ENCODE peak calls at places on chromosome 19, in nine cellular contexts. One of them, this sample, is unnamed.

GRCh38 chr19:15115080-15115479 is 7.9 kb downstream of the SYDE1 start:
- DNase-seq in brain microvascular endothelial cell: peak; percentile 35
- DNase-seq in thoracic aorta: no peak
- DNase-seq in lower lobe of right lung: no peak
- DNase-seq in GM23248: no peak
- DNase-seq in psoas muscle: peak; percentile 90
- DNase-seq in right atrium auricular region: peak; percentile 80
- DNase-seq in left ventricle myocardium inferior: peak; percentile 90
- DNase-seq in ovary: peak; percentile 76
- DNase-seq in this sample: peak; percentile 64

GRCh38 chr19:872266-872951 is 12.9 kb downstream of the CFD start:
- DNase-seq in right atrium auricular region: no peak
- DNase-seq in left ventricle myocardium inferior: peak; percentile 75
- DNase-seq in GM23248: peak; percentile 72
- DNase-seq in psoas muscle: peak; percentile 84
- DNase-seq in thoracic aorta: no peak
- DNase-seq in brain microvascular endothelial cell: no peak
- DNase-seq in ovary: peak; percentile 63
- DNase-seq in lower lobe of right lung: peak; percentile 88
- DNase-seq in this sample: peak; percentile 81

GRCh38 chr19:31160346-31160926 is 188.8 kb downstream of the TSHZ3 start:
- DNase-seq in right atrium auricular region: no peak
- DNase-seq in ovary: no peak
- DNase-seq in left ventricle myocardium inferior: no peak
- DNase-seq in psoas muscle: no peak
- DNase-seq in GM23248: peak; percentile 40
- DNase-seq in thoracic aorta: no peak
- DNase-seq in lower lobe of right lung: no peak
- DNase-seq in brain microvascular endothelial cell: peak; percentile 30
- DNase-seq in this sample: no peak

GRCh38 chr19:47663435-47663910 is 49.7 kb upstream of the EHD2 start:
- DNase-seq in GM23248: peak; percentile 92
- DNase-seq in psoas muscle: no peak
- DNase-seq in ovary: no peak
- DNase-seq in right atrium auricular region: no peak
- DNase-seq in thoracic aorta: no peak
- DNase-seq in left ventricle myocardium inferior: no peak
- DNase-seq in lower lobe of right lung: no peak
- DNase-seq in brain microvascular endothelial cell: peak; percentile 86
- DNase-seq in this sample: no peak

GRCh38 chr19:10871711-10872550 is 578 bp downstream of the CARM1 start:
- DNase-seq in brain microvascular endothelial cell: no peak
- DNase-seq in left ventricle myocardium inferior: peak; percentile 52
- DNase-seq in thoracic aorta: no peak
- DNase-seq in GM23248: peak; percentile 62
- DNase-seq in lower lobe of right lung: peak; percentile 71
- DNase-seq in psoas muscle: peak; percentile 81
- DNase-seq in ovary: peak; percentile 56
- DNase-seq in right atrium auricular region: no peak
- DNase-seq in this sample: peak; percentile 37

GRCh38 chr19:8149261-8150094 is at the start of gene FBN3:
- DNase-seq in ovary: no peak
- DNase-seq in thoracic aorta: no peak
- DNase-seq in left ventricle myocardium inferior: no peak
- DNase-seq in right atrium auricular region: no peak
- DNase-seq in psoas muscle: no peak
- DNase-seq in GM23248: no peak
- DNase-seq in lower lobe of right lung: no peak
- DNase-seq in brain microvascular endothelial cell: no peak
- DNase-seq in this sample: no peak

GRCh38 chr19:5607318-5608270 is 15.0 kb downstream of the SAFB2 start:
- DNase-seq in GM23248: no peak
- DNase-seq in ovary: no peak
- DNase-seq in left ventricle myocardium inferior: no peak
- DNase-seq in lower lobe of right lung: no peak
- DNase-seq in right atrium auricular region: no peak
- DNase-seq in psoas muscle: peak; percentile 27
- DNase-seq in thoracic aorta: no peak
- DNase-seq in brain microvascular endothelial cell: no peak
- DNase-seq in this sample: no peak

GRCh38 chr19:8262431-8262830 is 45.7 kb downstream of the CD320 start:
- DNase-seq in lower lobe of right lung: no peak
- DNase-seq in psoas muscle: peak; percentile 4
- DNase-seq in GM23248: no peak
- DNase-seq in brain microvascular endothelial cell: no peak
- DNase-seq in right atrium auricular region: no peak
- DNase-seq in thoracic aorta: no peak
- DNase-seq in ovary: no peak
- DNase-seq in left ventricle myocardium inferior: no peak
- DNase-seq in this sample: peak; percentile 12

GRCh38 chr19:57559008-57559403 is 657 bp downstream of the ZNF550 start:
- DNase-seq in ovary: no peak
- DNase-seq in right atrium auricular region: no peak
- DNase-seq in lower lobe of right lung: peak; percentile 43
- DNase-seq in psoas muscle: no peak
- DNase-seq in left ventricle myocardium inferior: peak; percentile 18
- DNase-seq in thoracic aorta: no peak
- DNase-seq in brain microvascular endothelial cell: peak; percentile 4
- DNase-seq in GM23248: peak; percentile 58
- DNase-seq in this sample: peak; percentile 31

GRCh38 chr19:2974342-2974932 is 2.9 kb upstream of the TLE6 start:
- DNase-seq in GM23248: peak; percentile 21
- DNase-seq in lower lobe of right lung: peak; percentile 64
- DNase-seq in thoracic aorta: no peak
- DNase-seq in left ventricle myocardium inferior: peak; percentile 50
- DNase-seq in right atrium auricular region: peak; percentile 91
- DNase-seq in brain microvascular endothelial cell: peak; percentile 32
- DNase-seq in psoas muscle: peak; percentile 69
- DNase-seq in ovary: peak; percentile 26
- DNase-seq in this sample: peak; percentile 92

GRCh38 chr19:55598719-55599467 is 424 bp downstream of the FIZ1 start:
- DNase-seq in brain microvascular endothelial cell: peak; percentile 94
- DNase-seq in ovary: peak; percentile 93
- DNase-seq in GM23248: peak; percentile 95
- DNase-seq in thoracic aorta: peak; percentile 85
- DNase-seq in psoas muscle: peak; percentile 97
- DNase-seq in left ventricle myocardium inferior: peak; percentile 90
- DNase-seq in right atrium auricular region: peak; percentile 92
- DNase-seq in lower lobe of right lung: peak; percentile 93
- DNase-seq in this sample: peak; percentile 95

GRCh38 chr19:33685541-33685940 is 63.8 kb downstream of the CHST8 start:
- DNase-seq in GM23248: no peak
- DNase-seq in psoas muscle: no peak
- DNase-seq in ovary: no peak
- DNase-seq in thoracic aorta: no peak
- DNase-seq in left ventricle myocardium inferior: no peak
- DNase-seq in lower lobe of right lung: no peak
- DNase-seq in right atrium auricular region: no peak
- DNase-seq in brain microvascular endothelial cell: no peak
- DNase-seq in this sample: no peak
- H3K27ac ChIP-seq in GM23248: no peak overlapping the region
- H3K27ac ChIP-seq in psoas muscle: no peak overlapping the region
- H3K27ac ChIP-seq in ovary: no peak overlapping the region
- H3K27ac ChIP-seq in thoracic aorta: no peak overlapping the region
- H3K27ac ChIP-seq in left ventricle myocardium inferior: no peak overlapping the region
- H3K27ac ChIP-seq in lower lobe of right lung: no peak overlapping the region
- H3K27ac ChIP-seq in right atrium auricular region: no peak overlapping the region
- H3K27ac ChIP-seq in brain microvascular endothelial cell: no peak overlapping the region
- H3K27ac ChIP-seq in this sample: no peak overlapping the region

GRCh38 chr19:50377051-50377441 is 789 bp downstream of the NR1H2 start:
- DNase-seq in ovary: peak; percentile 46
- DNase-seq in lower lobe of right lung: no peak
- DNase-seq in thoracic aorta: no peak
- DNase-seq in right atrium auricular region: no peak
- DNase-seq in psoas muscle: peak; percentile 68
- DNase-seq in GM23248: peak; percentile 36
- DNase-seq in brain microvascular endothelial cell: no peak
- DNase-seq in left ventricle myocardium inferior: no peak
- DNase-seq in this sample: peak; percentile 51
- H3K4me3 ChIP-seq in ovary: peak overlapping the region; percentile 79
- H3K4me3 ChIP-seq in lower lobe of right lung: no peak overlapping the region
- H3K4me3 ChIP-seq in thoracic aorta: peak overlapping the region; percentile 99
- H3K4me3 ChIP-seq in right atrium auricular region: peak overlapping the region; percentile 95
- H3K4me3 ChIP-seq in psoas muscle: peak overlapping the region; percentile 91
- H3K4me3 ChIP-seq in GM23248: peak overlapping the region; percentile 27
- H3K4me3 ChIP-seq in brain microvascular endothelial cell: peak overlapping the region; percentile 37
- H3K4me3 ChIP-seq in left ventricle myocardium inferior: peak overlapping the region; percentile 99
- H3K4me3 ChIP-seq in this sample: peak overlapping the region; percentile 100

DNA sequence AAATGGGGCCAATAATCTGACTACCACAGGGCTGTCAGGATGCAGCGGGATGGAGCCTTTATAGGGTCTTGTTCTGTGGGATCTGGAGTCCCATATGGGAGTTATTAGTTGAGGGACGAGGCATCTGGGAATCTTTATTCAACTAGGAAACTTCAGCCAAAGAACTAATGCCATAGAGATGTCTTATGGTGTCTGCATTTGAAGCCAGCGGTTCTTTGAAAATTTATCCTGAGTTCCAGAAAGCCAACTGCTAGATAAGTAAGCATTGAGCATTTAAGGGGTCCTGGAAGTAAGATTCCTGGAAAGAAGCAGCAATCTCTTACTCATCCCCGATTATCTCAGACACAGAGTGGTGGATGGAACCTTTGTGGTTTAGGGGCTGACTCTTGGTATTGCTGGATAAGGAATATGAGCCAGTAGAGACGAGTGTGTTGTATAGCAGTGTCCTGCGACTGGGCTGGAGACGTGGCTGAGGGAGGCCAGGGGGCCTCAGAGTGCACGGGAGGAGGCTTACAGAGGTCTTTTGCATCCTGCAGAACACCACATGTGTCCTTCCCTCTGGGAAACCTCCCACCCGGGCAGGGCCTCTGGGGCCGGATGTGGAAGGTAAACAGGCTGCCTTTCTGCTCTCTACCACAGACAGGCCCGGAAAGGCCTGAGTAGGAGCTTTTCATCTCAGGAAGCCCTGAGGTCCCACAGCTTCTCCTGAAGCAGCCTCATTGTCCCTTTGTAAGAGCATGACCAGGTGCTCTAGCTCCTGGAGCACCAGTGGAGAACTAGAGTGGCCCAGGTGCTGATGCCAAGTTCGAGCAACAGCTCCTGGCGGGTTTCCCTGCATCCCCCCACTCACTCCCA is 28.8 kb downstream of the ACTN4 start:
- DNase-seq in GM23248: peak; percentile 59
- DNase-seq in psoas muscle: peak; percentile 63
- DNase-seq in left ventricle myocardium inferior: no peak
- DNase-seq in lower lobe of right lung: no peak
- DNase-seq in brain microvascular endothelial cell: peak; percentile 68
- DNase-seq in right atrium auricular region: no peak
- DNase-seq in thoracic aorta: no peak
- DNase-seq in ovary: peak; percentile 57
- DNase-seq in this sample: no peak
- H3K27ac ChIP-seq in GM23248: peak overlapping the region; percentile 56
- H3K27ac ChIP-seq in psoas muscle: peak overlapping the region; percentile 98
- H3K27ac ChIP-seq in left ventricle myocardium inferior: peak overlapping the region; percentile 91
- H3K27ac ChIP-seq in lower lobe of right lung: peak overlapping the region; percentile 73
- H3K27ac ChIP-seq in brain microvascular endothelial cell: peak overlapping the region; percentile 66
- H3K27ac ChIP-seq in right atrium auricular region: peak overlapping the region; percentile 90
- H3K27ac ChIP-seq in thoracic aorta: peak overlapping the region; percentile 94
- H3K27ac ChIP-seq in ovary: peak overlapping the region; percentile 8
- H3K27ac ChIP-seq in this sample: no peak overlapping the region

GRCh38 chr19:46347572-46347883 is 641 bp downstream of the PPP5C start:
- DNase-seq in brain microvascular endothelial cell: no peak
- DNase-seq in psoas muscle: no peak
- DNase-seq in right atrium auricular region: no peak
- DNase-seq in GM23248: no peak
- DNase-seq in ovary: no peak
- DNase-seq in left ventricle myocardium inferior: no peak
- DNase-seq in thoracic aorta: no peak
- DNase-seq in lower lobe of right lung: no peak
- DNase-seq in this sample: no peak
- H3K4me3 ChIP-seq in brain microvascular endothelial cell: peak overlapping the region; percentile 99
- H3K4me3 ChIP-seq in psoas muscle: peak overlapping the region; percentile 100
- H3K4me3 ChIP-seq in right atrium auricular region: peak overlapping the region; percentile 97
- H3K4me3 ChIP-seq in GM23248: peak overlapping the region; percentile 98
- H3K4me3 ChIP-seq in ovary: peak overlapping the region; percentile 94
- H3K4me3 ChIP-seq in left ventricle myocardium inferior: peak overlapping the region; percentile 100
- H3K4me3 ChIP-seq in thoracic aorta: peak overlapping the region; percentile 99
- H3K4me3 ChIP-seq in lower lobe of right lung: peak overlapping the region; percentile 100
- H3K4me3 ChIP-seq in this sample: peak overlapping the region; percentile 98

GRCh38 chr19:45637890-45638667 is 1.1 kb downstream of the EML2 start:
- DNase-seq in thoracic aorta: no peak
- DNase-seq in left ventricle myocardium inferior: no peak
- DNase-seq in ovary: no peak
- DNase-seq in right atrium auricular region: no peak
- DNase-seq in psoas muscle: no peak
- DNase-seq in GM23248: peak; percentile 55
- DNase-seq in brain microvascular endothelial cell: peak; percentile 37
- DNase-seq in lower lobe of right lung: no peak
- DNase-seq in this sample: peak; percentile 44
- H3K27ac ChIP-seq in thoracic aorta: peak overlapping the region; percentile 37
- H3K27ac ChIP-seq in left ventricle myocardium inferior: no peak overlapping the region
- H3K27ac ChIP-seq in ovary: no peak overlapping the region
- H3K27ac ChIP-seq in right atrium auricular region: no peak overlapping the region
- H3K27ac ChIP-seq in psoas muscle: peak overlapping the region; percentile 47
- H3K27ac ChIP-seq in GM23248: no peak overlapping the region
- H3K27ac ChIP-seq in brain microvascular endothelial cell: no peak overlapping the region
- H3K27ac ChIP-seq in lower lobe of right lung: no peak overlapping the region
- H3K27ac ChIP-seq in this sample: no peak overlapping the region

GRCh38 chr19:48946789-48947542 is 7.7 kb upstream of the BAX start:
- DNase-seq in thoracic aorta: no peak
- DNase-seq in ovary: no peak
- DNase-seq in lower lobe of right lung: no peak
- DNase-seq in GM23248: no peak
- DNase-seq in brain microvascular endothelial cell: no peak
- DNase-seq in left ventricle myocardium inferior: no peak
- DNase-seq in right atrium auricular region: no peak
- DNase-seq in psoas muscle: no peak
- DNase-seq in this sample: no peak
- H3K4me3 ChIP-seq in thoracic aorta: no peak overlapping the region
- H3K4me3 ChIP-seq in ovary: no peak overlapping the region
- H3K4me3 ChIP-seq in lower lobe of right lung: no peak overlapping the region
- H3K4me3 ChIP-seq in GM23248: no peak overlapping the region
- H3K4me3 ChIP-seq in brain microvascular endothelial cell: no peak overlapping the region
- H3K4me3 ChIP-seq in left ventricle myocardium inferior: no peak overlapping the region
- H3K4me3 ChIP-seq in right atrium auricular region: no peak overlapping the region
- H3K4me3 ChIP-seq in psoas muscle: no peak overlapping the region
- H3K4me3 ChIP-seq in this sample: no peak overlapping the region

DNA sequence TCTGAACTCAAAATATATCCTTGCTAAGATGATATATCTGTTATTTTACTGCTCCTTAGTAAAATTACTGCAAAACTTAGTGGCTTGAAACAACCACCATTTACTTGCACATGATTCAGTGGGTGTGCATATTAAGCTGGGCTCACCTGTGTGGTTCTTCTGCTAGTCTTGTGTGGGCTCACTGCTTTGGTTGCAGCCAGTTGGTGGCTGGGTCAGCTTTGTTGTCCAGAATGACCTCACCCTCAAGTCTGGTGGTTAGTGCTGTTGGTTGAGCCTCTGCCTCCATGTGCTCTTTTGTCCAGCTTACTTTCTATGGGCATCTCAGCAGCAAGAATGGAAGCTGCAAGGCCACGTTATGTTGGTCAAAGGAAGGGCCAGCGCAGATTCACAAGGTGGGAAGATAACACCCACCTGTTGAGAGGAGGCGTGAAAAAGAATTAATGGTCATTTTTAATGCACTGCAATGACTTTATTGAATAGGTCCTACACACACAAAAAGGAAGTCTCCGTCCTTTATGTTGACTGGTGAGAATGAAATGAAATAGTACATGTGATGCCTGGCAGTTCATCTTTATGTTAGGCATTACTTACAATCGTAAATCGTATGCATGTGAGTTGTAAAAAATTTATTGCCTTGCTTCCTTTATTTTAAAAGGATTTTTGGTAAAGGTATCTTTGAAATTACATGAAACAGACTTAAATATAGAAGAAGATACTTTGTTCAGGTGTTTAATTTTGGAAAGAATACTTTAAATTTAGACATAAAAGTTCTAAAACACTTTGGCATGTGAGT is 34.3 kb downstream of the URI1 start:
- DNase-seq in lower lobe of right lung: no peak
- DNase-seq in right atrium auricular region: no peak
- DNase-seq in left ventricle myocardium inferior: no peak
- DNase-seq in brain microvascular endothelial cell: no peak
- DNase-seq in GM23248: no peak
- DNase-seq in ovary: no peak
- DNase-seq in psoas muscle: no peak
- DNase-seq in thoracic aorta: no peak
- DNase-seq in this sample: no peak
- H3K27ac ChIP-seq in lower lobe of right lung: no peak overlapping the region
- H3K27ac ChIP-seq in right atrium auricular region: no peak overlapping the region
- H3K27ac ChIP-seq in left ventricle myocardium inferior: no peak overlapping the region
- H3K27ac ChIP-seq in brain microvascular endothelial cell: no peak overlapping the region
- H3K27ac ChIP-seq in GM23248: no peak overlapping the region
- H3K27ac ChIP-seq in ovary: no peak overlapping the region
- H3K27ac ChIP-seq in psoas muscle: no peak overlapping the region
- H3K27ac ChIP-seq in thoracic aorta: no peak overlapping the region
- H3K27ac ChIP-seq in this sample: no peak overlapping the region